ENCODE peak calls at places on chromosomes 11 and 22, in seven cellular contexts. M is ovary; I is neuronal stem cell; T is lower lobe of right lung; H is prostate gland; J is aorta; L is CD4-positive, CD25-positive, alpha-beta regulatory T cell. F is an unnamed sample.

GRCh38 chr22:26172389-26172990 is 3.2 kb downstream of the SEZ6L start:
- DNase-seq in I (peak; percentile 36), J (no peak), M (no peak), L (no peak), T (no peak), H (no peak), F (no peak)

GRCh38 chr22:42217752-42218280 is 52.6 kb downstream of the TCF20 start:
- DNase-seq in H (no peak), T (no peak), M (no peak), I (no peak), J (no peak), L (no peak), F (no peak)

GRCh38 chr22:22156716-22157499 is 87.7 kb upstream of the VPREB1 start:
- DNase-seq in H (peak; percentile 33), L (peak; percentile 50), J (no peak), T (peak; percentile 54), M (no peak), I (peak; percentile 51), F (peak; percentile 54)

GRCh38 chr11:76266269-76266668 is 60.0 kb upstream of the WNT11 start:
- DNase-seq in L (no peak), M (no peak), J (no peak), I (no peak), H (no peak), T (no peak), F (peak; percentile 64)

GRCh38 chr11:19258651-19259230 is 18.0 kb upstream of the E2F8 start:
- DNase-seq in I (no peak), L (no peak), J (no peak), T (no peak), H (no peak), M (no peak), F (no peak)

GRCh38 chr11:68002575-68002942 is 1.3 kb downstream of the UNC93B1 start:
- DNase-seq in L (no peak), M (no peak), H (no peak), I (no peak), T (peak; percentile 65), J (no peak), F (no peak)

GRCh38 chr11:45238724-45239123 is 47.4 kb downstream of the SYT13 start:
- DNase-seq in T (no peak), L (no peak), J (no peak), I (no peak), H (no peak), M (no peak), F (peak; percentile 55)

GRCh38 chr11:112537846-112538330 is 277.2 kb upstream of the PLET1 start:
- DNase-seq in H (no peak), T (no peak), J (no peak), L (no peak), M (no peak), I (no peak), F (no peak)

GRCh38 chr11:109071712-109072524 is 350.1 kb upstream of the C11orf87 start:
- DNase-seq in M (peak; percentile 12), T (no peak), J (no peak), H (peak; percentile 59), I (no peak), L (no peak), F (peak; percentile 87)

GRCh38 chr11:117877120-117877784 is 794 bp upstream of the FXYD6 start:
- DNase-seq in H (no peak), T (no peak), M (peak; percentile 53), L (no peak), J (no peak), I (no peak), F (no peak)

GRCh38 chr11:126528075-126528474 is 172.6 kb downstream of the ST3GAL4 start:
- DNase-seq in I (no peak), J (peak; percentile 40), L (no peak), T (no peak), M (no peak), H (no peak), F (no peak)

GRCh38 chr11:133809525-133810178 is 35.7 kb downstream of the SPATA19 start:
- DNase-seq in M (no peak), T (no peak), I (no peak), L (no peak), H (no peak), J (no peak), F (no peak)

GRCh38 chr22:29641781-29642355 is 38.4 kb downstream of the NF2 start:
- DNase-seq in J (no peak), I (no peak), H (no peak), T (no peak), L (no peak), M (no peak), F (no peak)

GRCh38 chr11:32888805-32889204 is 3.8 kb upstream of the QSER1 start:
- DNase-seq in I (no peak), L (no peak), T (no peak), J (no peak), M (no peak), H (no peak), F (no peak)

GRCh38 chr22:49228431-49229037 is 599.1 kb downstream of the BRD1 start:
- DNase-seq in T (no peak), L (no peak), H (peak; percentile 1), J (no peak), I (no peak), M (no peak), F (no peak)

GRCh38 chr11:128856241-128856640 is 10.9 kb downstream of the KCNJ1 start:
- DNase-seq in T (no peak), J (no peak), L (no peak), H (no peak), I (no peak), M (no peak), F (no peak)

GRCh38 chr11:35158371-35159081 is 19.6 kb downstream of the CD44 start:
- DNase-seq in I (no peak), M (no peak), L (no peak), H (peak; percentile 84), T (no peak), J (no peak), F (no peak)

GRCh38 chr11:117717485-117718314 is 79.3 kb downstream of the DSCAML1 start:
- DNase-seq in M (no peak), T (peak; percentile 80), I (no peak), J (no peak), H (peak; percentile 53), L (no peak), F (peak; percentile 7)

GRCh38 chr11:34030386-34030785 is 21.1 kb upstream of the CAPRIN1 start:
- DNase-seq in H (peak; percentile 21), T (no peak), L (no peak), J (no peak), M (no peak), I (no peak), F (peak; percentile 17)

GRCh38 chr11:31936309-31936708 is 125.2 kb upstream of the PAX6 start:
- DNase-seq in H (no peak), L (no peak), M (no peak), J (no peak), T (no peak), I (no peak), F (no peak)

GRCh38 chr11:134352111-134352510 is 20.3 kb downstream of the GLB1L2 start:
- DNase-seq in I (no peak), L (no peak), J (no peak), T (no peak), M (no peak), H (no peak), F (no peak)

GRCh38 chr11:12727556-12728070 is 53.4 kb downstream of the TEAD1 start:
- DNase-seq in I (no peak), H (no peak), L (no peak), T (no peak), J (no peak), M (no peak), F (no peak)

GRCh38 chr11:10032991-10033390 is 261.0 kb downstream of the SBF2 start:
- DNase-seq in M (no peak), I (no peak), L (no peak), H (no peak), T (no peak), J (no peak), F (no peak)

DNA sequence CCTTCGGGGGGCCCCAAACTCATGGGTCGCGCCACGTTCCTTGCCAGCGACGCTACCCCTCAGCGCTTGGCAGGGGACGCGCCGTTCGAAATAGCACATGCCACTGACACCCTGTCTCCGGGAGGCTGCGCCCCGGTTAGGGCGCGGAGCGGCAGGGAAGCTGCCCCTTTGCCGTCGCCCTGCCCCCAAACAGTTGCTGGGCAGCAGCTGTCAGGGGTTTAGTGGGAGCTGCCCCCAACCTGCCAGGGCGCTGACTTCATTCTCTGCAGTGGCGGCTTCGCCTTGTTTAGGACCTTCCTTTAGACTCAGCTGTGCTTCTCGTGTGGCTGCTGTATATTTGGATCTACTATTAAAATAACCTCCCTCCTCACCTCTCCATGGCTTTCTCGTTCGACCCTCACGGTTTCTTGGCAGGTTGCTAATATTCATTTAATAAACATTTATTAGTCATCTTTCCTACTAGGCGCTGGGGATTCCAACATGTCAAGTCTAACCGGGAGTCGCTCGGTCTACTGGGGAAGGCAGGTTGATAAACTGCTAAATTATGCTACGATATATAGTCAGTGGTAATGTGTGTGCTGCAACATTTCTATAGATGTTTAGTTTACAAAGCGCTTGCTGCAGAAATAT is 777 bp downstream of the TMEM109 start:
- DNase-seq in L (peak; percentile 43), H (no peak), T (no peak), J (no peak), M (no peak), I (no peak), F (peak; percentile 52)
- H3K4me3 ChIP-seq in L (peak overlapping the region; percentile 84), H (peak overlapping the region; percentile 77), T (peak overlapping the region; percentile 97), J (peak overlapping the region; percentile 90), M (peak overlapping the region; percentile 50), I (peak overlapping the region; percentile 82), F (peak overlapping the region; percentile 67)

GRCh38 chr11:114260483-114260882 is 35.7 kb upstream of the NNMT start:
- DNase-seq in I (no peak), T (no peak), L (no peak), H (no peak), M (no peak), J (no peak), F (no peak)
- H3K27me3 ChIP-seq in I (no peaks in the 10 kb centered on the region), T (no peaks in the 10 kb centered on the region), L (peaks cover 2% of the 10 kb centered on the region), H (no peaks in the 10 kb centered on the region), M (no peaks in the 10 kb centered on the region), J (no peaks in the 10 kb centered on the region), F (peaks cover 3% of the 10 kb centered on the region)

DNA sequence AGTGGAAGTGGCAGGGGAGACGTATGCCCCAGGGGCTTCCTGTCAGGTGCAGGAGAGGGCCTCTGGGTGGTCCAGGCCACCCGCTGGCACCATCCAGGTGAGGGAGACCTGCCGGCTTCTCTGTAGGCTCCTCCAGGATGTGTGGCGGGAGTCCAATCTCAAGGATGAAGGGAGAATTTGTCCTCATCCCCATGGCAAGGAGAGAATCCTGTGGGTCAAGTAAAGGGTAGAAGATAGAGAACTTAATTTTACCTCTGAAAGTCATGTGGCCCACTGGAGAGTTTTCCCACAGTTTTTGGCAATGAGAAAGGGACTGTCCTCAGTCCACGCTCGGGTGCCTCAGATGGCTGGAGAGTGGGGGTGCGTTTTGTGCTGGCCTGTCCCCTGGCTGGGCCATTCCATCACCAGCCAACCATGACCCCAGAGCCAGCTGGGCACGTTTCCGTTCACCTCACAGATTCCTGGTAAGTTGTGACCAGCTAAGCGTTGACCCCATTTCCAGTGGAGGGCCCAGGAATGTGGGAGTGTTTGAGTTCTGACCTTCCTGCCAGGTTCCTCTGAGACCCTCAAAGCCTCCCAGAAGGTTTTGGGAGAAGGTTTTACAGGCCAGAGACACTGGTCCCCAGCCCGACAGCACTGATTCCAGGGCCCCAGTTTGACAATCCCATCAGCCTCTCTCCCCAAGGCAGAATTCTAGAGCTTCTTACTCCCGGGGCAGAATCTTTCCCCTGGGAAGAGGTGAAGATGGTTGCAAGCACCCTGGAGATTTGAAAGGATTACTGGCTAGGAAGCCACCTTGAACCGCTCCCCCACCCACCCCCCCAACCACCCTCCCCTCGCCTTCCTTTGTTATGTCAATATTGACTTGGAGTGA is 2.6 kb downstream of the OVOL1 start:
- DNase-seq in J (no peak), T (no peak), L (no peak), M (no peak), I (no peak), H (no peak), F (no peak)
- H3K4me3 ChIP-seq in J (no peak overlapping the region), T (no peak overlapping the region), L (no peak overlapping the region), M (no peak overlapping the region), I (no peak overlapping the region), H (no peak overlapping the region), F (no peak overlapping the region)

GRCh38 chr22:27961680-27962079 is 42.6 kb upstream of the PITPNB start:
- DNase-seq in J (no peak), H (no peak), I (no peak), T (no peak), L (no peak), M (no peak), F (no peak)
- H3K27me3 ChIP-seq in J (no peaks in the 10 kb centered on the region), H (no peaks in the 10 kb centered on the region), I (no peaks in the 10 kb centered on the region), T (no peaks in the 10 kb centered on the region), L (no peaks in the 10 kb centered on the region), M (no peaks in the 10 kb centered on the region), F (no peaks in the 10 kb centered on the region)

F was measured in MG63.